ENCODE peak calls at places on chromosomes 2 and 18, in nine cellular contexts. K is testis, S is Peyer's patch, Q is gastrocnemius medialis, W is hepatocyte, U is astrocyte, C is heart left ventricle, O is ascending aorta, V is stomach. L is an unnamed sample. For H3K27me3, the result is how much of the 10 kb centered on the place peaks cover.

GRCh38 chr2:206274434-206275273 is at the start of gene ZDBF2:
- DNase-seq in K (peak), S (peak), Q (peak), W (peak), U (peak), C (peak), O (peak), V (peak), L (peak)

GRCh38 chr2:234986866-234987720 is 35.3 kb downstream of the SH3BP4 start:
- DNase-seq in K (no peak), S (no peak), Q (no peak), W (no peak), U (peak), C (no peak), O (no peak), V (no peak), L (no peak)

GRCh38 chr2:155250800-155251199 is 552.3 kb downstream of the KCNJ3 start:
- DNase-seq in K (peak), S (no peak), Q (no peak), W (no peak), U (no peak), C (no peak), O (no peak), V (no peak), L (no peak)

GRCh38 chr18:27787543-27787942 is 389.4 kb downstream of the CDH2 start:
- DNase-seq in K (no peak), S (no peak), Q (no peak), W (no peak), U (no peak), C (no peak), O (no peak), V (no peak), L (no peak)

GRCh38 chr18:37742436-37742835 is 176.8 kb upstream of the CELF4 start:
- DNase-seq in K (no peak), S (no peak), Q (no peak), W (no peak), U (no peak), C (no peak), O (no peak), V (no peak), L (no peak)

GRCh38 chr2:53640466-53640865 is 127.1 kb upstream of the CHAC2 start:
- DNase-seq in K (no peak), S (no peak), Q (no peak), W (no peak), U (peak), C (no peak), O (no peak), V (no peak), L (no peak)

GRCh38 chr2:222290371-222290690 is 8.5 kb downstream of the PAX3 start:
- DNase-seq in K (no peak), S (no peak), Q (no peak), W (no peak), U (no peak), C (no peak), O (no peak), V (no peak), L (no peak)

GRCh38 chr18:3596324-3597158 is 146.6 kb downstream of the TGIF1 start:
- DNase-seq in K (peak), S (peak), Q (peak), W (peak), U (peak), C (peak), O (no peak), V (peak), L (no peak)

GRCh38 chr2:240946654-240947053 is 40.5 kb downstream of the CROCC2 start:
- DNase-seq in K (no peak), S (peak), Q (no peak), W (no peak), U (no peak), C (peak), O (no peak), V (peak), L (no peak)

GRCh38 chr18:50218432-50219197 is 23.7 kb upstream of the MYO5B start:
- DNase-seq in K (peak), S (peak), Q (no peak), W (peak), U (peak), C (no peak), O (no peak), V (peak), L (peak)

GRCh38 chr2:38610851-38611801 is 8.4 kb upstream of the HNRNPLL start:
- DNase-seq in K (no peak), S (no peak), Q (no peak), W (peak), U (peak), C (no peak), O (no peak), V (no peak), L (no peak)

GRCh38 chr2:120390381-120391055 is 44.6 kb downstream of the INHBB start:
- DNase-seq in K (peak), S (peak), Q (no peak), W (no peak), U (no peak), C (no peak), O (peak), V (peak), L (no peak)
- H3K27me3 ChIP-seq in K (under half), S (under half), Q (under half), W (under half), U (under half), C (under half), O (under half), V (under half), L (under half)

GRCh38 chr18:79801641-79802040 is 3.9 kb downstream of the KCNG2 start:
- DNase-seq in K (no peak), S (peak), Q (no peak), W (no peak), U (no peak), C (no peak), O (no peak), V (no peak), L (no peak)
- H3K27me3 ChIP-seq in K (under half), S (under half), Q (under half), W (under half), U (under half), C (under half), O (under half), V (half or more), L (under half)

DNA sequence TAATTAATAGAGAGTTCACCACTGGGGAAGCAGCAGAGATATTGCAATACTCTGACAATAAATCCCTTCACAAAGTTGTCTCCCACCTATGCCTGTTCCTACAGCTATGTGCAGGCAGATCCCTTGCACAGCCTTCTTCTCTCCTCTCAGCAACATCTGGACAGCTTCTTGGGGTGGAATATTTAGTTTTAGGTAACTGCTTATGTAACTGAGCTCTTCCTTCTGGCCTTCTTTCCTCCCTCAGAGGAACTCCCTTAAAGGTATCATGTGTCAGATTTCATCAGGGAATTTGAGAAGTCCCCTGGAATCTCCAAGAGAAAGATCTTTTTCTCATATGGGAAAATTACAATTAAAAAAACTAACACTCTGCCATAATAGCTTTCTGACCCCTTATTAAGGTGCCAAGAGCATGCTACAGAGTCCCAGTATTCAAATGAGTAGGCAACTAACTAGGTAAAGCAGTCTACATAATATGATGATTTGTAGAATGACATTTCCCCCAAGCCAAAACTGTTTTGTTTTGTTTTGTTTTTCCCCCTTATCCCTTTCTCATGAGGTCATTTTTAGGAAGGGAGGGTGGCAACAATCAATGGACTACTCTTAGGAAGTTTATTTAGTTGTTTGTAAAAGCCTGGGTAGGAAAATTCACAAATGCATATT is 2.4 kb downstream of the TMEM200C start:
- DNase-seq in K (no peak), S (no peak), Q (no peak), W (no peak), U (no peak), C (no peak), O (no peak), V (no peak), L (no peak)
- H3K27me3 ChIP-seq in K (under half), S (under half), Q (under half), W (half or more), U (under half), C (under half), O (under half), V (half or more), L (under half)

GRCh38 chr2:60567919-60568874 is 14.7 kb upstream of the BCL11A start:
- DNase-seq in K (no peak), S (no peak), Q (no peak), W (no peak), U (no peak), C (no peak), O (no peak), V (no peak), L (no peak)

GRCh38 chr2:60567092-60567491 is 13.6 kb upstream of the BCL11A start:
- DNase-seq in K (no peak), S (no peak), Q (no peak), W (no peak), U (no peak), C (no peak), O (no peak), V (no peak), L (no peak)

GRCh38 chr2:60570281-60570680 is 16.8 kb upstream of the BCL11A start:
- DNase-seq in K (no peak), S (no peak), Q (no peak), W (no peak), U (no peak), C (no peak), O (no peak), V (no peak), L (no peak)

GRCh38 chr2:60565472-60565871 is 12.0 kb upstream of the BCL11A start:
- DNase-seq in K (no peak), S (peak), Q (no peak), W (peak), U (no peak), C (no peak), O (no peak), V (no peak), L (no peak)

DNA sequence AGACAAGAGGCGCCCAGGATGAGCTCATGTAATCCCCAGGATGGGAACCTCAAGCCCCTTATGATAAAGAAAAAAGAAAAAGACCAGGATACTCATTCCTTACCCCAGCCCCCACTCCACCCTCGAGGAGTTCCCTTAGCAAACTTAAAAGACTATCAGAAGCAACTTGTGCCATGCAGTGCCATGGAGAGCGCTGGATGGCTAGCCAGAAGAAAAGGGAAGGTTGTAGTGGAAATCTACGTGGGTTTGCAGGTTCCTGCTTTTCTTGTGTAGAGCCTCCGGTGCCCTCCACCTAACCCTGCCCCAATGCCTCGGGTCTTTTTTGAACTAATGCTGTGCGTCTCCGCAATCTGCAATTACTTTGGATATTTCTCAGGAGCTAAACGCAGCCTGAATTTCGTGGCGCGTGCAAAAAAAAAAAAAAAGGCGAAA is 16.2 kb upstream of the BCL11A start:
- DNase-seq in K (no peak), S (no peak), Q (no peak), W (no peak), U (no peak), C (no peak), O (no peak), V (no peak), L (no peak)
- H3K27me3 ChIP-seq in K (under half), S (under half), Q (under half), W (half or more), U (half or more), C (under half), O (under half), V (half or more), L (under half)

GRCh38 chr18:59268722-59269562 is 4.3 kb downstream of the RAX start:
- DNase-seq in K (peak), S (no peak), Q (no peak), W (peak), U (no peak), C (no peak), O (no peak), V (no peak), L (peak)
- H3K27me3 ChIP-seq in K (under half), S (half or more), Q (half or more), W (half or more), U (half or more), C (half or more), O (under half), V (half or more), L (under half)

GRCh38 chr2:152100961-152101360 is 2.1 kb upstream of the CACNB4 start:
- DNase-seq in K (no peak), S (no peak), Q (no peak), W (no peak), U (no peak), C (no peak), O (no peak), V (no peak), L (no peak)
- H3K27me3 ChIP-seq in K (under half), S (under half), Q (under half), W (under half), U (under half), C (under half), O (under half), V (under half), L (under half)

GRCh38 chr18:78183815-78184214 is 795.8 kb upstream of the SALL3 start:
- DNase-seq in K (no peak), S (no peak), Q (no peak), W (no peak), U (no peak), C (no peak), O (no peak), V (no peak), L (no peak)
- H3K27me3 ChIP-seq in K (under half), S (under half), Q (under half), W (under half), U (under half), C (under half), O (under half), V (under half), L (under half)

GRCh38 chr2:121283670-121284245 is 1.2 kb downstream of the TFCP2L1 start:
- DNase-seq in K (no peak), S (no peak), Q (no peak), W (no peak), U (no peak), C (no peak), O (no peak), V (no peak), L (no peak)

GRCh38 chr2:121279476-121279875 is 5.5 kb downstream of the TFCP2L1 start:
- DNase-seq in K (no peak), S (peak), Q (no peak), W (no peak), U (no peak), C (no peak), O (no peak), V (no peak), L (no peak)

GRCh38 chr2:121281107-121281506 is 3.9 kb downstream of the TFCP2L1 start:
- DNase-seq in K (no peak), S (peak), Q (no peak), W (no peak), U (no peak), C (no peak), O (no peak), V (no peak), L (no peak)

GRCh38 chr2:121282800-121283382 is 2.1 kb downstream of the TFCP2L1 start:
- DNase-seq in K (no peak), S (peak), Q (no peak), W (no peak), U (no peak), C (no peak), O (no peak), V (peak), L (peak)

GRCh38 chr2:121281694-121282093 is 3.3 kb downstream of the TFCP2L1 start:
- DNase-seq in K (no peak), S (no peak), Q (no peak), W (no peak), U (no peak), C (no peak), O (no peak), V (no peak), L (no peak)
- H3K27me3 ChIP-seq in K (under half), S (under half), Q (under half), W (under half), U (under half), C (under half), O (under half), V (half or more), L (under half)

GRCh38 chr2:77201755-77202154 is 320.4 kb downstream of the LRRTM4 start:
- DNase-seq in K (no peak), S (no peak), Q (no peak), W (no peak), U (no peak), C (no peak), O (no peak), V (no peak), L (no peak)
- H3K27me3 ChIP-seq in K (under half), S (under half), Q (under half), W (under half), U (under half), C (under half), O (under half), V (under half), L (under half)

GRCh38 chr2:129892773-129893172 is 86.7 kb upstream of the RAB6C start:
- DNase-seq in K (no peak), S (no peak), Q (no peak), W (no peak), U (no peak), C (no peak), O (peak), V (no peak), L (no peak)

GRCh38 chr2:129895061-129895460 is 84.4 kb upstream of the RAB6C start:
- DNase-seq in K (no peak), S (no peak), Q (no peak), W (no peak), U (no peak), C (no peak), O (peak), V (peak), L (no peak)

GRCh38 chr2:129895526-129896082 is 83.9 kb upstream of the RAB6C start:
- DNase-seq in K (no peak), S (no peak), Q (no peak), W (no peak), U (no peak), C (no peak), O (peak), V (no peak), L (peak)

GRCh38 chr2:129893244-129893643 is 86.2 kb upstream of the RAB6C start:
- DNase-seq in K (no peak), S (no peak), Q (no peak), W (no peak), U (no peak), C (no peak), O (no peak), V (no peak), L (no peak)

GRCh38 chr2:129894616-129895015 is 84.8 kb upstream of the RAB6C start:
- DNase-seq in K (no peak), S (no peak), Q (no peak), W (no peak), U (no peak), C (no peak), O (no peak), V (peak), L (no peak)
- H3K27me3 ChIP-seq in K (under half), S (under half), Q (under half), W (under half), U (under half), C (under half), O (under half), V (under half), L (under half)

L was measured in body of pancreas.